ENCODE peak calls at places on chromosomes 4 and X, in seven cellular contexts. H is trophoblast cell, Q is neural progenitor cell, B is GM23248, N is PC-3, O is prostate gland, K is keratinocyte. U is an unnamed sample.

GRCh38 chr4:121096629-121097028 is 24.3 kb upstream of the NDNF start:
- DNase-seq in H (peak; percentile 68), Q (peak; percentile 18), B (peak; percentile 73), N (peak; percentile 50), O (no peak), K (no peak), U (peak; percentile 3)

GRCh38 chr4:188175288-188175687 is 36.0 kb downstream of the TRIML1 start:
- DNase-seq in H (no peak), Q (no peak), B (no peak), N (peak; percentile 25), O (no peak), K (no peak), U (no peak)

GRCh38 chrX:112108145-112108544 is 25.6 kb upstream of the TRPC5 start:
- DNase-seq in H (no peak), Q (no peak), B (no peak), N (no peak), O (no peak), K (no peak), U (no peak)

GRCh38 chr4:19888587-19888986 is 363.1 kb upstream of the SLIT2 start:
- DNase-seq in H (no peak), Q (no peak), B (no peak), N (no peak), O (no peak), K (no peak), U (no peak)

GRCh38 chr4:2714071-2714770 is 41.9 kb downstream of the TNIP2 start:
- DNase-seq in H (no peak), Q (no peak), B (peak; percentile 84), N (no peak), O (no peak), K (no peak), U (no peak)

GRCh38 chr4:135120190-135120589 is 918.6 kb upstream of the PABPC4L start:
- DNase-seq in H (no peak), Q (no peak), B (no peak), N (no peak), O (no peak), K (no peak), U (no peak)

GRCh38 chr4:19130836-19131235 is 1109.3 kb upstream of the LCORL start:
- DNase-seq in H (peak; percentile 6), Q (no peak), B (peak; percentile 68), N (peak; percentile 2), O (no peak), K (no peak), U (peak; percentile 6)

GRCh38 chr4:2858451-2859217 is 15.0 kb downstream of the ADD1 start:
- DNase-seq in H (no peak), Q (no peak), B (peak; percentile 67), N (no peak), O (no peak), K (no peak), U (no peak)

GRCh38 chrX:129522184-129523059 is 868 bp downstream of the SMARCA1 start:
- DNase-seq in H (peak; percentile 21), Q (peak; percentile 80), B (peak; percentile 81), N (peak; percentile 63), O (peak; percentile 37), K (no peak), U (no peak)

GRCh38 chrX:36407886-36408285 is 488.4 kb downstream of the CFAP47 start:
- DNase-seq in H (no peak), Q (no peak), B (no peak), N (no peak), O (no peak), K (no peak), U (no peak)

GRCh38 chrX:72100051-72100755 is 31.5 kb downstream of the RTL5 start:
- DNase-seq in H (peak; percentile 11), Q (no peak), B (no peak), N (peak; percentile 6), O (no peak), K (no peak), U (no peak)

GRCh38 chr4:32022071-32022470 is 1301.9 kb downstream of the PCDH7 start:
- DNase-seq in H (no peak), Q (no peak), B (no peak), N (peak; percentile 52), O (no peak), K (no peak), U (no peak)

GRCh38 chr4:98577956-98578355 is 80.5 kb downstream of the TSPAN5 start:
- DNase-seq in H (no peak), Q (no peak), B (no peak), N (no peak), O (no peak), K (no peak), U (no peak)

GRCh38 chr4:26206339-26206738 is 114.5 kb upstream of the RBPJ start:
- DNase-seq in H (no peak), Q (no peak), B (peak; percentile 71), N (peak; percentile 61), O (peak; percentile 38), K (no peak), U (peak; percentile 76)

GRCh38 chr4:84808332-84808731 is 158.2 kb downstream of the WDFY3 start:
- DNase-seq in H (no peak), Q (no peak), B (no peak), N (no peak), O (no peak), K (no peak), U (no peak)

GRCh38 chrX:10579018-10579752 is 41.2 kb downstream of the MID1 start:
- DNase-seq in H (peak; percentile 91), Q (no peak), B (peak; percentile 74), N (peak; percentile 78), O (no peak), K (no peak), U (peak; percentile 24)

GRCh38 chrX:10577863-10578262 is 42.5 kb downstream of the MID1 start:
- DNase-seq in H (no peak), Q (no peak), B (peak; percentile 11), N (no peak), O (no peak), K (no peak), U (no peak)

GRCh38 chrX:10579753-10580060 is 40.7 kb downstream of the MID1 start:
- DNase-seq in H (no peak), Q (peak; percentile 8), B (peak; percentile 52), N (no peak), O (no peak), K (no peak), U (no peak)

GRCh38 chrX:10574663-10575062 is 45.7 kb downstream of the MID1 start:
- DNase-seq in H (no peak), Q (no peak), B (peak; percentile 65), N (peak; percentile 78), O (no peak), K (no peak), U (no peak)

GRCh38 chrX:10576777-10577444 is 43.5 kb downstream of the MID1 start:
- DNase-seq in H (peak; percentile 54), Q (no peak), B (no peak), N (no peak), O (no peak), K (no peak), U (no peak)
- H3K9me3 ChIP-seq in H (no peaks in the 10 kb centered on the region), Q (no peaks in the 10 kb centered on the region), B (no peaks in the 10 kb centered on the region), N (no peaks in the 10 kb centered on the region), O (no peaks in the 10 kb centered on the region), K (no peaks in the 10 kb centered on the region), U (no peaks in the 10 kb centered on the region)

DNA sequence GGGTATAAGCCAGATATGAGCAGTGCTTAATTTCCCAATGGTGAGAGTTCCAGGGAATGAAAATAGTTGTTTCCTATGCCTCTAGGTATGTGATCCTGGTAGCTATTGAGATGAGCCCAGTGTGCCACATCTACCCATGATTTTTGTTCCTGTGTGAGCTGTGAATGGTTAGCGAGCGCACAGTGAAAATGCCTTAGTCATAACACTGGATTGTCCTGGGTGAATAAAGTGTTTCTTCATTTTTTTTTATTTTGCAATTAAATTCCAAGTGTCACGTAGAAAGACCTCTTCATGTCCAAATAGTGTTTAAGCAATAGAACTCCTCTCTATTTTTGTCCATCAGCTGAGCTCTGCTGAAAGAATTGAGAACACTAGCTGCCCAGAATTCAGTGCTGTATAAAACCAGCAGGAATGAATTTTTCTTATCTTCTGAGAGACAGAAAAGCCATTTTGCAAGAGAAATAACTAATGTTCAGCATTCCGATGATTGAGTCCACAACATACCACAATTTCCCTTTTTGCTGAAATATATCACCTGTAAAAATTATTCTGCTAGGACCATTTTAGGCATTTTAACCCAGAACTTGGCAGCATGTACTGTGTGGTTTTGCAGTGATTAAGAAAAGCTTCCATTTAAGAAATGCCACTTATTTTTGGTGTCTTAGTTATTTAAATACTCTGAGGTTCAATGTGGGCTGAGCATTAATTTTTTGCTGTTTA is 5.6 kb downstream of the MAOA start:
- DNase-seq in H (peak; percentile 73), Q (no peak), B (peak; percentile 24), N (no peak), O (no peak), K (no peak), U (no peak)
- H3K27ac ChIP-seq in H (no peak overlapping the region), Q (no peak overlapping the region), B (no peak overlapping the region), N (no peak overlapping the region), O (no peak overlapping the region), K (no peak overlapping the region), U (no peak overlapping the region)

GRCh38 chrX:149010899-149011224 is 494.2 kb downstream of the IDS start:
- DNase-seq in H (no peak), Q (no peak), B (no peak), N (no peak), O (no peak), K (no peak), U (no peak)
- H3K9me3 ChIP-seq in H (no peaks in the 10 kb centered on the region), Q (no peaks in the 10 kb centered on the region), B (no peaks in the 10 kb centered on the region), N (no peaks in the 10 kb centered on the region), O (no peaks in the 10 kb centered on the region), K (peaks cover 4% of the 10 kb centered on the region), U (no peaks in the 10 kb centered on the region)

DNA sequence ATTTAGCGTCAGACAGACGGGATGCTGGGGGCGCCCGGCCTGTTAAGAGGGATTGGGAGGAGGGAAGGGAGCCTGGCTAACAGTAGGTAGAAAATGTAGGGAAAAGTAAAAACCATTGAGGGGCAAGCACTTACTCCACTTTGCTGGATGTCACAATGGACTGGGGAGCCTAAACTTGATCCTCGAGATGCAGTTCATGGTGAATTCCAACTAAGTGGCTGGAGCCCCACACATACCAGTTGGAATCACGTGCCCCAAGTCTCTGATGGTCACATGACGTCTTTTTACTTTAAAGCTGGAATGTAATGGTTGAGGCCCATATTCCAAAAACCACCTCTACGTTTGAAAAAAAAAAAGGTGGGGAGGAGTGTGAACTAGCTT is 1.5 kb downstream of the PLS3 start:
- DNase-seq in H (no peak), Q (no peak), B (peak; percentile 59), N (peak; percentile 45), O (no peak), K (no peak), U (no peak)
- H3K27ac ChIP-seq in H (peak overlapping the region; percentile 93), Q (no peak overlapping the region), B (peak overlapping the region; percentile 88), N (peak overlapping the region; percentile 95), O (peak overlapping the region; percentile 69), K (peak overlapping the region; percentile 88), U (peak overlapping the region; percentile 73)

GRCh38 chr4:243407-243806 is 61.9 kb downstream of the ZNF732 start:
- DNase-seq in H (no peak), Q (no peak), B (no peak), N (no peak), O (no peak), K (no peak), U (no peak)
- H3K9me3 ChIP-seq in H (peaks cover 6% of the 10 kb centered on the region), Q (peaks cover 32% of the 10 kb centered on the region), B (no peaks in the 10 kb centered on the region), N (peaks cover 12% of the 10 kb centered on the region), O (no peaks in the 10 kb centered on the region), K (peaks cover 3% of the 10 kb centered on the region), U (peaks cover 34% of the 10 kb centered on the region)